ENCODE peak calls at places on chromosomes 4 and X, in six cellular contexts. C is heart right ventricle, X is colonic mucosa, Q is cardiac muscle cell, U is neural progenitor cell, T is MM.1S. G is an unnamed sample.

GRCh38 chr4:131288441-131288840 is 1860.7 kb upstream of the PCDH10 start:
- DNase-seq in C (no peak), X (no peak), Q (no peak), U (no peak), T (no peak), G (no peak)

GRCh38 chr4:24806206-24806990 is 11.0 kb downstream of the SOD3 start:
- DNase-seq in C (no peak), X (peak; percentile 10), Q (no peak), U (no peak), T (no peak), G (no peak)

GRCh38 chr4:78424456-78424855 is 127.1 kb upstream of the ANXA3 start:
- DNase-seq in C (no peak), X (no peak), Q (no peak), U (no peak), T (no peak), G (no peak)

GRCh38 chr4:111399523-111400135 is 745.6 kb upstream of the FAM241A start:
- DNase-seq in C (peak; percentile 8), X (no peak), Q (no peak), U (no peak), T (no peak), G (no peak)

GRCh38 chr4:2811830-2812599 is 19.1 kb downstream of the SH3BP2 start:
- DNase-seq in C (peak; percentile 70), X (peak; percentile 57), Q (peak; percentile 50), U (peak; percentile 43), T (peak; percentile 76), G (no peak)

GRCh38 chrX:111123125-111123524 is 27.1 kb downstream of the PAK3 start:
- DNase-seq in C (no peak), X (no peak), Q (no peak), U (no peak), T (peak; percentile 53), G (no peak)

GRCh38 chr4:99013402-99013843 is 17.9 kb downstream of the METAP1 start:
- DNase-seq in C (peak; percentile 43), X (no peak), Q (peak; percentile 40), U (peak; percentile 35), T (no peak), G (no peak)

GRCh38 chr4:174036111-174036510 is 247.4 kb downstream of the FBXO8 start:
- DNase-seq in C (no peak), X (no peak), Q (no peak), U (no peak), T (no peak), G (no peak)

GRCh38 chr4:156598138-156598681 is 373.4 kb downstream of the PDGFC start:
- DNase-seq in C (no peak), X (no peak), Q (peak; percentile 11), U (no peak), T (no peak), G (peak; percentile 53)

DNA sequence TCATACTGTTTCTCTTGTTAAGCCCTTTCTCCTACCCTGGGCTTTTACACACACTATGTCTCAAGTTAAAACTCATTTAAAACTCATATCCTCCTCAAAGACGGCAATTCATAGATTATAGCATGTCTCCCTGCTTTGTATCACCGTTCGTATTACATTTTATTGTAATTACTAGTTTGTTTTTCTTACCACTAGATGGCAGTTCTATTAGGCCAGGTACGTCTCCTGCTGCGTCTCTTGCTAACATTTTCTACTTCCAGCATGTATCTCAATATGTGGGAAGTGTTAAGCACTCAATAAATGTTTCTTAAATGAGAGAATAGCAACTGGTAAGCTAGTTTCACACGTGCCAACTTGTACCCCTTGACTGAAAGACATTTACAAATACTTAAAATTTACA is 450.3 kb upstream of the PCDH7 start:
- DNase-seq in C (no peak), X (no peak), Q (peak; percentile 8), U (no peak), T (no peak), G (peak; percentile 35)
- TF ChIP-seq CTCF in C (no peak), X (no peak), Q (no peak), U (peak; percentile 54), T (no peak), G (peak; percentile 63)

DNA sequence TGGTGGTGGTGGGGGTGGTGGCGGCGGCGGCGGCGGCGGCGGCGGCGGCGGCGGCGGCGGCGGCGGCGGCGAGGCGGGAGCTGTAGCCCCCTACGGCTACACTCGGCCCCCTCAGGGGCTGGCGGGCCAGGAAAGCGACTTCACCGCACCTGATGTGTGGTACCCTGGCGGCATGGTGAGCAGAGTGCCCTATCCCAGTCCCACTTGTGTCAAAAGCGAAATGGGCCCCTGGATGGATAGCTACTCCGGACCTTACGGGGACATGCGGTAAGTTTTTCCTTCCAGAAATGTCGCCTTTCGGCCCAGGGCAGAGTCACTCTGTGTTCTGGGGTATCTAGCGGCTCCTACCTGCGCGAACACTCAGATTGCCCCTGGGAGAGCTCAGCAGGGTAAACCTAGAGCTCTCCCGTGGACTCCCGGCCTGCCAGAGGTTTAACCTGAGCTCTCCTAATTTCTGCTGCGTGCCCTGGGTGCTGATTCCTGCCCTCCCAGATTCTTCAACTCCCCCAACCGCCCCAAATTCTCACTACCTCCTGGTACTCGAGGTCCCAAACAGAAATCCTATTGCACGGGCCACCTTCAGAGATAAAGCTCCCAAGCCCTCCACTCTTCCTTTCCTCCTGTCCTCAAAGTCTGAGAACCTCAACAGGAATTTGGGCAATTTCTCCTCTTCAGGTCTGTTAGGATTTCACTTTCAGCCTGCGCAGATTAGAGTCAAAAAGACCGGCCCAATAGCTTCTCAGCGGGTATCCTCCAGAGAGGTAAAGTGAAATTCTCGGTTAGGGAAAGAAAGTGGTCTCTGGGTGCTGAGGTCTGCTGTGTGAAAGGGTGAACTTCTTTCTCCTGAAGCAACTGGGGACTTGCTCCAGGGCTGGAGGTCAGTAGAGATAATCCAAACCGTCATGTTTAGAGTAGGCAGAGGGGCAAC is 2.9 kb downstream of the AR start:
- DNase-seq in C (no peak), X (no peak), Q (no peak), U (peak; percentile 41), T (no peak), G (no peak)
- H3K27ac ChIP-seq in C (no peak overlapping the region), X (no peak overlapping the region), Q (no peak overlapping the region), U (no peak overlapping the region), T (no peak overlapping the region), G (no peak overlapping the region)

DNA sequence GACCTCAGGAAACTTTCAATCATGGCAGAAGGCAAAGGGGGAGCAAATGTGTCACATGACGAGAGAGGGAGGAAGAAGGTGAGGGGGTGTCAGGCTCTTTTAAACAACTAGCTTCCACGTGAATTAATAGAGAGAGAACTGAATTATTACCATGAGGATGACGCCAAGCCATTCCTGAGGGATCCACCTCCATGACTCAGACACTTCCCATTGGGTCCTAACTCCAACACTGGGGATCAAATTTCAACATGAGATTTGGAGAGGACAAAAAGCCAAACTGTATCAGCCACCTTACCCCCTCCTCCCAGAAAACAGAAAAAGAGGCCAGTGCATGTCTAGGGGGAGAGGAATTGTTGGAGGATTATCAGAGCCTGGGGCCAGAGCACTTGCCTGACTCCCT is 40.4 kb upstream of the LAS1L start:
- DNase-seq in C (no peak), X (no peak), Q (no peak), U (no peak), T (no peak), G (peak; percentile 24)
- TF ChIP-seq CTCF in C (no peak), X (no peak), Q (no peak), U (no peak), T (no peak), G (no peak)

GRCh38 chr4:185500576-185500975 is 29.0 kb upstream of the CCDC110 start:
- DNase-seq in C (no peak), X (no peak), Q (no peak), U (no peak), T (no peak), G (no peak)

GRCh38 chr4:185500035-185500434 is 28.5 kb upstream of the CCDC110 start:
- DNase-seq in C (no peak), X (no peak), Q (no peak), U (no peak), T (no peak), G (no peak)

GRCh38 chr4:185508162-185508561 is 27.1 kb downstream of the PDLIM3 start:
- DNase-seq in C (no peak), X (no peak), Q (no peak), U (no peak), T (no peak), G (peak; percentile 65)

GRCh38 chr4:185506422-185506821 is 28.9 kb downstream of the PDLIM3 start:
- DNase-seq in C (no peak), X (no peak), Q (no peak), U (no peak), T (no peak), G (no peak)

DNA sequence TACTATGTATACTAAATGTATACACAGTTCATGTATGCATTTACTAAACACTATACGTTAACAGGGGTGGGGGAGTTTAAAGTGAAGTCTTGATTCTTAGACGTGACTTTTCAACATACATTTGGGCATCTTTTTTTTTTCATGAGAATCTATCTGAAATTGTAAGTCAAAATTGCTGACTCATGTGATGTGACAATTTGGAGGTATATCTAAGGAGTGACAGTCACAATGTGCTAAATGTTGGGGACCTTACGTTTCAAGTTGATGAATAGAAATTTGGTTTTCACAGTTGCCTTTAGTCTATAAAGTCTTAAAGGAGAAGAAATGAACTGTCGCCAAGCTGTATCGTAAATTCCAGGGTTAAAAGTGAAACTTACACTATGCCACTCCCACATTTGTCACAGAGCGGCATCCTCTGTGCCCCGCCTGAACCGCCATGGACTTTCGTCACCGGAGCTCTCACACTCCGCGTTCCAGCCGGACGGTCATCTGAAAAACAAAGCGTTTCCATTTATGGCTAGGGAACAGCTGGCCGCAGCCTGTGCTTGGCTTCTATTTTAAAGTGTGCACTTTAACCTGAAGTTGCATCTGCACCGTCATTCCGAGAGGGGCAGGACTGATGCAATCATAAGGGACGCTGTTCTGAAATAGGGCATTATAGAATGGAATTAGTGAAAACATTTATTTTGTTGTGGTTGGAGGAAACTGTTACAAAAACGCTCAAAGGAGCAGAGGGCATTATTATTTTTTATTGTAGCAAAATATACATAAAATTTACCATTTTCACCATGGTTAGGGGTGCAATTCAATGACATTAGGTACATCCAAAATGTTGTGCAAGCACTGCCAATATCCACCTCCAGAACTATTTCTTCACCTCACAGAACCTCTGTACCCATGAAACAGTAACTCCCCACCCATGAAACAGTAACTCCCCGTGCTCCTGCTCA is 30.9 kb downstream of the PDLIM3 start:
- DNase-seq in C (peak; percentile 88), X (peak; percentile 77), Q (no peak), U (no peak), T (no peak), G (peak; percentile 52)
- H3K27ac ChIP-seq in C (peak overlapping the region; percentile 70), X (peak overlapping the region; percentile 22), Q (no peak overlapping the region), U (no peak overlapping the region), T (no peak overlapping the region), G (no peak overlapping the region)

GRCh38 chrX:16320765-16321355 is 153.6 kb downstream of the MAGEB17 start:
- DNase-seq in C (no peak), X (no peak), Q (no peak), U (no peak), T (no peak), G (no peak)
- TF ChIP-seq CTCF in C (no peak), X (no peak), Q (no peak), U (no peak), T (no peak), G (no peak)

GRCh38 chr4:61580721-61581377 is 380.7 kb downstream of the ADGRL3 start:
- DNase-seq in C (no peak), X (no peak), Q (no peak), U (no peak), T (no peak), G (peak; percentile 41)
- H3K27ac ChIP-seq in C (no peak overlapping the region), X (no peak overlapping the region), Q (no peak overlapping the region), U (no peak overlapping the region), T (no peak overlapping the region), G (no peak overlapping the region)

G was measured in PC-3.